ENCODE peak calls at places on chromosomes 12 and 14, in four cellular contexts. One of them, this sample, is unnamed.

GRCh38 chr12:40577834-40578233 is 114.4 kb upstream of the CNTN1 start:
- DNase-seq in K562: no peak
- DNase-seq in HL-60: no peak
- DNase-seq in GM12878: no peak
- DNase-seq in this sample: no peak

GRCh38 chr12:19158909-19159308 is 29.4 kb downstream of the PLEKHA5 start:
- DNase-seq in GM12878: no peak
- DNase-seq in K562: no peak
- DNase-seq in HL-60: no peak
- DNase-seq in this sample: no peak

GRCh38 chr14:89378119-89378518 is 38.9 kb downstream of the FOXN3 start:
- DNase-seq in HL-60: no peak
- DNase-seq in GM12878: no peak
- DNase-seq in K562: no peak
- DNase-seq in this sample: no peak

GRCh38 chr12:98820005-98820404 is 174.9 kb downstream of the APAF1 start:
- DNase-seq in HL-60: no peak
- DNase-seq in K562: no peak
- DNase-seq in GM12878: no peak
- DNase-seq in this sample: no peak

GRCh38 chr14:43361766-43362165 is 1145.3 kb downstream of the FSCB start:
- DNase-seq in GM12878: no peak
- DNase-seq in K562: no peak
- DNase-seq in HL-60: no peak
- DNase-seq in this sample: no peak

GRCh38 chr12:89947437-89948265 is 239.0 kb upstream of the ATP2B1 start:
- DNase-seq in HL-60: no peak
- DNase-seq in GM12878: no peak
- DNase-seq in K562: no peak
- DNase-seq in this sample: no peak

GRCh38 chr12:89235189-89235993 is 116.9 kb downstream of the DUSP6 start:
- DNase-seq in K562: peak; percentile 23
- DNase-seq in HL-60: peak; percentile 58
- DNase-seq in GM12878: no peak
- DNase-seq in this sample: no peak

GRCh38 chr12:42473130-42473529 is 116.4 kb downstream of the PRICKLE1 start:
- DNase-seq in GM12878: no peak
- DNase-seq in K562: no peak
- DNase-seq in HL-60: no peak
- DNase-seq in this sample: no peak

GRCh38 chr12:96094201-96094600 is 58.8 kb upstream of the LTA4H start:
- DNase-seq in HL-60: peak; percentile 36
- DNase-seq in GM12878: no peak
- DNase-seq in K562: no peak
- DNase-seq in this sample: no peak

GRCh38 chr14:58078068-58078467 is 73.9 kb downstream of the ARMH4 start:
- DNase-seq in K562: no peak
- DNase-seq in HL-60: no peak
- DNase-seq in GM12878: no peak
- DNase-seq in this sample: no peak

DNA sequence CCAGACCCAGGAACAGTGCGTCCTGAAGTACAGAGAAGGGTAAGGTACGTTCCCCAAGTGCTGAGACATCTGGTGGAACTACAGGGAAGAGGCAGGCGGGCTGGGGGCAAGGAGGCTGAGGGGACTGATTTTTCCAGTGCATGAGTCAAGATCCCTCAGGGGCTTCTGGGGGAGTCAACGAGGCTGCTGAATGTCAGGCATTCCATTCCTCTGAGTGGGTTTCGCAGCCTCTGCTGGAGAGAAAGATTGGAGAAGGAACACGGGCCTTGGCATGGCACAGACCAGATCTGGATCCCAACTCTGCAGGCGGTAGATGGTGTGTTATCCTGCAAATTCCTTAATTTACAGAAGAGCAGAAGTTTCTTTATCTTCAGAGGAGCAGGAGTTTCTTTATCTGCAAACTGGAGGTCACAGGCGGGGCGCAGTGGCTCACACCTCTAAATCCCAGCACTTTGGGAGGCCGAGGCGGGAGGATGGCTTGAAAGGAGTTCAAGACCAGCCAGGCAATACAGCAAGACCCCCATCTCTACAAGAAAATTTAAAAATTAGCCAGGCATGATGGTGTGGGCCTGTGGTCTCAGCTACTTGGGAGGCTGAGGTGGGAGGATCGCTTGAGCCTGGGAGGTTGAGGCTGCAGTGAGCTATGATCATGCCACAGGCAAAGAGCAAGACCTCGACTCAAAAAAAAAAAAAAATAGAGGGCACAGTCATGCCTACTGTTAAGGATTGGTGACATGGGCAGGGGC is 132.6 kb upstream of the MAP1LC3B2 start:
- DNase-seq in HL-60: no peak
- DNase-seq in K562: peak; percentile 65
- DNase-seq in GM12878: no peak
- DNase-seq in this sample: no peak
- TF ChIP-seq POLR2AphosphoS5 in HL-60: no peak
- TF ChIP-seq POLR2AphosphoS5 in K562: peak; percentile 38
- TF ChIP-seq POLR2AphosphoS5 in GM12878: no peak
- TF ChIP-seq POLR2AphosphoS5 in this sample: no peak

GRCh38 chr12:93230311-93230689 is 147.4 kb upstream of the NUDT4 start:
- DNase-seq in GM12878: no peak
- DNase-seq in K562: no peak
- DNase-seq in HL-60: no peak
- DNase-seq in this sample: no peak

GRCh38 chr12:93231938-93232337 is 145.8 kb upstream of the NUDT4 start:
- DNase-seq in HL-60: no peak
- DNase-seq in K562: no peak
- DNase-seq in GM12878: no peak
- DNase-seq in this sample: no peak

GRCh38 chr12:93225094-93225493 is 152.6 kb upstream of the NUDT4 start:
- DNase-seq in K562: no peak
- DNase-seq in GM12878: no peak
- DNase-seq in HL-60: no peak
- DNase-seq in this sample: no peak

GRCh38 chr12:93226356-93226755 is 151.4 kb upstream of the NUDT4 start:
- DNase-seq in GM12878: no peak
- DNase-seq in HL-60: no peak
- DNase-seq in K562: no peak
- DNase-seq in this sample: no peak

DNA sequence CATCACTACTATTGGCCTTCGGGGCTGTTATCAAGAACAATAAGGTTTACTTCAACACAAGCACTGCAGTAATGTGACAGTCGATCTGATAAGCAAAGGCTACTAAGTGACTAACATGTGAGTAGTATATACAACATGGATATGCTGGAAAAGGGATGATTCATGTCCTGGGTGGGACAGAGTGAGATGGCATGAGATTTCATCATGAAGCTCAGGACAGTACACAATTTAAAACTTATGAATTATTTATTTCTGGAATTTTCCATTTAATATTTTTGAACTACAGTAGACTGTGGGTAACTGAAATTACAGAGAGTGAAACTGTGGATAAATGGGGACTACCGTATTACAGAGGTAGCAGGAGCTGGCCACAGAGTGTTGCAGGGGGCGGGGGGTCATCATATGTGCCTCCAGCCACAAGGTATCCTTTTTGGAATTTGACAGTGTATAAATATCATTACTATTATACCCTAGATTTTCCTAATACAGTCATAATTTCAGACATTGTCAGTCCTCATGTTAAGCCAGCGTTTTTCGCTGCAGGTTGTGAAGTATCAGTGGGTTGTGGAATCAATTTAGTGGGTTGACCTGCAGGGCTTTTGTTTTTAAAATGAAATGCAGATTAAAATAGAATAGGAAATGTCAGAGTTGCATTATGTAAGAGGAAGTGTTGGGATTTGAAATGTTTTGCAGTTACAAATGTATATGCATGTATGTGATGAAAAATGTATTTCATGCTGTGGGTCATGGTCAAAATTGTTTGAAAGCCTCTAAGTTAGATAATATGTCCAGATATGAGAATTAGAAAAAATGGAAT is 148.0 kb upstream of the NUDT4 start:
- DNase-seq in GM12878: no peak
- DNase-seq in HL-60: no peak
- DNase-seq in K562: peak; percentile 71
- DNase-seq in this sample: no peak
- TF ChIP-seq SPI1 in GM12878: no peak
- TF ChIP-seq SPI1 in HL-60: no peak
- TF ChIP-seq SPI1 in K562: no peak
- TF ChIP-seq SPI1 in this sample: no peak

DNA sequence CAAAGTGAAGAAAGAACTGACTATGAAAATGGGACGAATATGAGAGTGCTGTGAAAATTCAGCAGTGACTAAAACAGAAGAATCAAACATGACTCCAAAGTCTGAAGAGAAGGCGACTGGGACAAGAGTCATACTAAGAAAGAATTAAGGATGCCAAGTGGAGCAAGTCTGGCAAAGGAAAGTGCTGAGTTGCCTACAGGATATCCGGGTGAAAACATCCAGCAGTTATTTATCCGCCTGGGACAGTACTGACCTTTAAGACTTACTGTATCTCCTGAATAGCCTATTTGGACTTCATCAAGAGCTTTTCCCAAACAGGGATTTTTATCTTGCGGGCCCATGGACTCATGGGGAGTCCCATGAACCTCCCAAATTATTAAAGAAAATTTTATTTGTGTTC is 41.1 kb downstream of the KICS2 start:
- DNase-seq in K562: no peak
- DNase-seq in GM12878: no peak
- DNase-seq in HL-60: no peak
- DNase-seq in this sample: no peak
- TF ChIP-seq POLR2AphosphoS5 in K562: no peak
- TF ChIP-seq POLR2AphosphoS5 in GM12878: no peak
- TF ChIP-seq POLR2AphosphoS5 in HL-60: no peak
- TF ChIP-seq POLR2AphosphoS5 in this sample: no peak

GRCh38 chr12:120902846-120903381 is 1.2 kb downstream of the SPPL3 start:
- DNase-seq in GM12878: no peak
- DNase-seq in K562: no peak
- DNase-seq in HL-60: no peak
- DNase-seq in this sample: no peak
- TF ChIP-seq SPI1 in GM12878: no peak
- TF ChIP-seq SPI1 in K562: no peak
- TF ChIP-seq SPI1 in HL-60: no peak
- TF ChIP-seq SPI1 in this sample: no peak

GRCh38 chr14:68888025-68888850 is 90.9 kb downstream of the ACTN1 start:
- DNase-seq in GM12878: no peak
- DNase-seq in HL-60: no peak
- DNase-seq in K562: no peak
- DNase-seq in this sample: no peak
- TF ChIP-seq POLR2AphosphoS5 in GM12878: no peak
- TF ChIP-seq POLR2AphosphoS5 in HL-60: no peak
- TF ChIP-seq POLR2AphosphoS5 in K562: no peak
- TF ChIP-seq POLR2AphosphoS5 in this sample: no peak

DNA sequence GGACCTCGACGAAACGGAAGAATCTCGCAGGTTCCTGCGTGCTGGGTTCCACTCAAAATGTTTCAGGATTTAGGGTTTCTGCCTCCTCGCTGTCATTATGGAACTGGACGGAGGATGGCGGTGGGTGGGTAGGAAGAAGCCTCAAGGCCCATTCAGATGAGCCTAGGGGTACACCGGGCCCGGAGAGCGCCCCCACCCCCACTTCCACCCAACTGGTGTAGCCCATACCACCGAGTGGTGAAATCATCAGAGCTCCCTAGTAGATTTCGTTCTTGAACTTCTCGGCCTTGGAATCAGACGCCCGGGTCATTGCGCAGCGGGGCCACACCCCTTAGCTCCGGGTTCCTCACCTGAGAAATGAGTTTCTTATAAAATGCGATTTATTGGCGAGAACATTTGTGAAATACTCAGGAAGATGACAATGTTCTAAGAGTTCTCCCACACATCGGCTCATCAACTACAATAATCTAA is 13.3 kb upstream of the TBX3 start:
- DNase-seq in HL-60: no peak
- DNase-seq in GM12878: no peak
- DNase-seq in K562: no peak
- DNase-seq in this sample: no peak
- TF ChIP-seq SPI1 in HL-60: no peak
- TF ChIP-seq SPI1 in GM12878: no peak
- TF ChIP-seq SPI1 in K562: no peak
- TF ChIP-seq SPI1 in this sample: no peak

GRCh38 chr12:6604254-6605029 is 2.7 kb downstream of the CHD4 start:
- DNase-seq in GM12878: no peak
- DNase-seq in HL-60: no peak
- DNase-seq in K562: peak; percentile 14
- DNase-seq in this sample: no peak

GRCh38 chr12:6607751-6608591 is 792 bp upstream of the CHD4 start:
- DNase-seq in HL-60: peak; percentile 68
- DNase-seq in GM12878: peak; percentile 67
- DNase-seq in K562: peak; percentile 90
- DNase-seq in this sample: no peak

GRCh38 chr12:6605425-6606330 is 1.5 kb downstream of the CHD4 start:
- DNase-seq in GM12878: no peak
- DNase-seq in HL-60: peak; percentile 43
- DNase-seq in K562: peak; percentile 16
- DNase-seq in this sample: no peak

GRCh38 chr12:6608592-6609311 is 1.6 kb upstream of the CHD4 start:
- DNase-seq in GM12878: no peak
- DNase-seq in HL-60: peak; percentile 19
- DNase-seq in K562: peak; percentile 33
- DNase-seq in this sample: no peak

DNA sequence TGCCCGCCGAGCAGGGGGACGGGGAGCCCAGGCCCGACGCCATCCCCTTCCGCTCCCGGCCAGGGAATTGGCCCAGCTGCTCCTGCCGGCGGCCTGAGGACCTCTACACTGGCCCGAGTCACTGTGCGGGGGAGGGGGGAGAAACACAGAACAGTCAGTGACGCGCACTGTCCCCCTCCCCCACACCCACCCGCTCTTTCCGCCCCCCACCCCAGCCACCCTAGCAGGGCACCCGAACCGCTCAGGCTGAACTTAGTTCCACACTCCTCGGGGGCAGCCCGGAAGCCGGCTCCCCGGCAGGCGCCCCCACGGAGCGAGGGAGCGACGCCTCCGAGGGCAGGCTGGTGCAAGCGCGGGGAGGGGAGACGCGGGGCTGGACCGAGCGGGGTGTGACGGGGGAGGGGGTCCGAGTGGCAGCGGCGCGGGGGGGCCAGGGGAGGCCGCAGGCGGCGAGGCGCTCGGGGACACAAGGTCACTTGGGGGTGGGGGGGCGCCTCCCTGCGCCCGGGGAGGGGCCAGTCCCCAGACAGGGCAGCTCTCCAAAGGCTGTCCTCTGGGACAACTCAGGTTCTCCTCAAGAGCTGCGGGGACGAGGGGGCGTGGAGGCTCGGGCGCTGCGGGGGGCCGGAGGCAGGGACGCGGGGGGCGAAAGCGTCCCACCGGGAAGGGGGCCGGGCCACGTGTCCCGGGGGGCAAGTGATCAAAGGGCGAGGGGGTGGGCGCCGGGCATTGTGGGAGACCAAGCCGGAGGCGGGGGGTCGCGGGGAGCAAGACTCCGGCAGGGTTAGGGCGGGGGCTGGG is 648 bp downstream of the CHD4 start:
- DNase-seq in GM12878: no peak
- DNase-seq in K562: peak; percentile 72
- DNase-seq in HL-60: peak; percentile 54
- DNase-seq in this sample: no peak
- TF ChIP-seq POLR2AphosphoS5 in GM12878: peak; percentile 40
- TF ChIP-seq POLR2AphosphoS5 in K562: no peak
- TF ChIP-seq POLR2AphosphoS5 in HL-60: no peak
- TF ChIP-seq POLR2AphosphoS5 in this sample: no peak